ENCODE peak calls at places on chromosomes 16 and 17, in seven cellular contexts. N, Y, Z, R, K, P and T are unnamed samples.

GRCh38 chr17:31294839-31295488 is 2.1 kb downstream of the OMG start:
- DNase-seq in Y (no peak), K (no peak), R (no peak), P (no peak), Z (no peak), N (no peak), T (no peak)

GRCh38 chr17:82507631-82508175 is 11.8 kb upstream of the FOXK2 start:
- DNase-seq in N (no peak), Y (no peak), Z (no peak), R (no peak), P (no peak), K (no peak), T (no peak)

GRCh38 chr17:81489986-81490598 is 22.5 kb downstream of the ACTG1 start:
- DNase-seq in Y (no peak), Z (no peak), P (no peak), K (no peak), R (no peak), N (no peak), T (no peak)

GRCh38 chr16:28317040-28317880 is 24.9 kb downstream of the SBK1 start:
- DNase-seq in Y (no peak), N (no peak), K (peak), R (peak), Z (peak), P (peak), T (peak)

GRCh38 chr16:9469512-9469911 is 378.1 kb downstream of the HAPSTR1 start:
- DNase-seq in Y (no peak), R (no peak), Z (no peak), K (no peak), P (no peak), N (no peak), T (no peak)

GRCh38 chr17:8122391-8122922 is 1.4 kb downstream of the HES7 start:
- DNase-seq in R (no peak), N (peak), K (peak), Y (no peak), Z (no peak), P (no peak), T (no peak)

GRCh38 chr17:21374455-21375161 is 1.5 kb upstream of the KCNJ12 start:
- DNase-seq in P (no peak), N (no peak), R (no peak), K (no peak), Z (no peak), Y (no peak), T (no peak)

GRCh38 chr17:44915727-44916058 is 393 bp upstream of the GFAP start:
- DNase-seq in Z (no peak), Y (no peak), R (no peak), N (no peak), K (no peak), P (no peak), T (no peak)

GRCh38 chr17:36829676-36830075 is 107.6 kb upstream of the LHX1 start:
- DNase-seq in K (no peak), Y (no peak), N (no peak), R (no peak), P (no peak), Z (no peak), T (no peak)

GRCh38 chr17:1736348-1737281 is 6.1 kb upstream of the SERPINF2 start:
- DNase-seq in Z (peak), K (peak), N (peak), P (peak), Y (no peak), R (no peak), T (peak)

DNA sequence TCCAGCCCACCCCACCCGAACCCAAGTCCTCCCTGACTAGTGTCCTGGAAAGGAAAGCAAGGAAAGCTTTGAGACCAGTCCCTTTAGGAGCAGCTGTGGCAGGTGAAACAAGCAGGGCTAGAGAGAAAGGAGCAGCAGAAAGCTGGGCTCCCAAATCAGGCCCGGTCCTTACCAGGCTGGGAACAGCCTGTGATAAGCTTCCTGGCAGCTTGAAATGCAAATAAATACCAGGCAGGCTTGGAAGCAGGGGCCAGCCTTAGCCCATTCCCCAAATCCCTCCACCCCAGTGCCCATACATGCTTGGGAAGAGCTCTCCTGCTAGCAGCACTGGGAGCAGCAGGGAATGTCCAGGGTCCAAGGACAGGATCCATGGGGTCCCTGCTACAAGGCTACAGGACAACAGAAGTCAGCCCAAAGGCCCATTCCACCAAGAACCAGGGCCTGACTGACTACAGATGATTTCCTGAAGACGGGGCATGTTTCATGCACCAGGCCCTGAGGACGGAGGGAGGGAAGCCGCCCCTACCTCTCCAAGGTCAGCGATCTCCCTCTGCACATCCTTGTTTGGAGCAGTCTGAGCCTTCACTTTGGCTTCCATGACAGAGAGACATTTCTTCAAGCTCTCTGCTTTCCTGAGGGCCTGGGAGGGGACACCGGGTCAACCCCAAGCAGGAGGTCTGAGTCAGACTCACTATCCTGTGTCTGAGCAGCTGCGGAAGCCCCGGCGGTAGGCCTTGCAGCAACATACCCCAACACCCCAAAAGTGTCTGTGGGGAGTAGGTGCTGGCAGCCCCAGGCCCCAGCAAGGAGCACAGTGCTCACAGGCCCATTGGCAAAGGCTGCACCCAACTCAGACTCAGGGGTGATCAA is 2.6 kb upstream of the EXOSC6 start:
- DNase-seq in N (no peak), Y (no peak), R (no peak), P (no peak), K (no peak), Z (no peak), T (no peak)
- TF ChIP-seq POLR2A in N (no peak), Y (no peak), R (no peak), P (no peak), K (no peak), Z (no peak), T (no peak)

DNA sequence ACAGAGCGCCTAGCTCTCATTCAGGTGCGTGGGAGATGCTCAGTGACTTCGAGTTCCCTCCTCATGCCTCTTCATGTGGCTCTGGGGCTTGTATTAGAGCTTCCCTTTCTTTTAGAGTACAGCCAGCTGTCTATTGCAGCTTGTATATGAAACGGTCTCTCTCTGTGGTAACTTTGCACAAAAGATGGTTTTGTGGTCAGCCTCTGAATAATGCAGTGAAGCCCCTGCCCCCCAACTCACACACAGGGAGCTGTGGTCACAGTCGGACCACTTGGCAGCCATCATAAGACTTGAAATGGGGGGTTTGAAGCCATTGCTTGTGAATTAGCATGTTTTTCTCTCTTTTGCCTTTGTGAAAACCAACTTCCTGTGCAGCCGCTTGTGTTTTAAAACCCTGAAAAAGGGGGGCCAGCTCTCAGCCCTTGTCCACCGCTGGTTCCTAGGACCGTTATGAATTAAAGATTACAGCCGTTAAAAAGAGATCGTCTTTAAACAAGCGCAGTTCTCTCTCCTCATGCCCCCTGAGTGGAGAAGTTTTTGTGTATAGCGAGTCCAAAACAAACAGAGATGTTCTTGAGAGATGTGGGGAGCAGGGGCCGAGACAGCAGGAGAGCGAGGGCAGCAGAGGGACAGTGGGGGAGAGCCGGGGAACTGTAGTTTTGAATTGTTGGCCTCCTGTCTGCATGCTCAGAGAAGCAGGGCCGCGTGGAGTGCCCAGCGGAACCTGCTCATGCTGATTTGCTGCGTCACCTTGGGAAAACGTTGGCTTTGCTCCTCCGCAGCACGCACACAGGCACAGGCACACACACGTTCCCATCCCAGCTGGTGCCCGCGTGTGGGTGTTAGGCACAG is 199.0 kb downstream of the MSI2 start:
- DNase-seq in R (no peak), N (no peak), Z (no peak), Y (no peak), P (no peak), K (no peak), T (no peak)
- H3K4me3 ChIP-seq in R (no peak), N (no peak), Z (no peak), Y (no peak), P (no peak), K (no peak), T (no peak)

GRCh38 chr17:70552982-70553334 is 383.6 kb downstream of the KCNJ2 start:
- DNase-seq in P (no peak), Z (no peak), Y (no peak), R (no peak), K (no peak), N (no peak), T (no peak)

GRCh38 chr17:70555723-70556122 is 386.4 kb downstream of the KCNJ2 start:
- DNase-seq in K (no peak), N (no peak), Z (no peak), Y (no peak), P (no peak), R (no peak), T (no peak)

DNA sequence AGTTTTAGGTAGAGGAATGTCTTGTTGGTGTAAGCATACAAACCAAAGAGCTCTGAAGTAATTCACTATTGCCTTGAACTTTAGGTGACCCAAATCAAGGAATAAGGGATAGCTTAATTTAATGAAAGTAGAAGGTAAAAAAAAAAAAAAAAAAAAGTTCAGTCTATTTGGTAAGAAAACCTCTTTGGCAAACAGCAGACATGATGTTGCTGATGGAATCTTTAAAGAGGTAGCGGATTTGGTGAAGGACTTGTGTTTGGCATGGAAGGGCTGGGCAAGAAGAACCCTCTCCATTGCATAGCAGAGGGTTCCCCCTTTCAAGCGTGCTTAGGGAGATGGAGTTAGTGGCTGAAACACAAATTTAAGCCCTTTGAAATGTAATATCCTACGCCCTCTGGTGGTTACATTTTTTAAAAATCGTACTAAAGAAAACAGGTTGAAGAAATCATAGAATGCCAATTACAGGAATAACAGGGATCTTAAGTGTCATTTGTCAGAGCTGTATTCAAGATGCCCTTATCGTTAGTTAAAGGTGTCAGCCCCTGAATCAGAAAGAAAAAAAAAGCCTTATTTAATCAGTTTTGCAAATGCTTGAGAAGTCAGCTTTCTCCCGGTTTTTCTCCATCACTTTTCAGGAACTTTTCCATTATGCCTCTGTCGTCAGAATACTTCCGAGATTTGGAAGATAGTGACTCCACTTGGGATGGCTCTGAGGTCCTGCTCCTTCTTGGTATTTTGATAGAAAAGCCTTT is 383.1 kb downstream of the KCNJ2 start:
- DNase-seq in R (peak), P (no peak), N (no peak), K (peak), Z (no peak), Y (no peak), T (peak)
- TF ChIP-seq CTCF in R (peak), P (no peak), N (peak), K (peak), Z (peak), Y (peak), T (peak)

GRCh38 chr16:90020260-90020837 is 1.1 kb upstream of the DBNDD1 start:
- DNase-seq in N (no peak), K (no peak), Y (no peak), Z (no peak), P (no peak), R (no peak), T (no peak)

GRCh38 chr16:90019543-90020259 is 445 bp upstream of the DBNDD1 start:
- DNase-seq in Z (peak), K (no peak), R (no peak), P (no peak), N (no peak), Y (no peak), T (no peak)

GRCh38 chr16:90020838-90021382 is 1.7 kb upstream of the DBNDD1 start:
- DNase-seq in Z (no peak), N (no peak), K (no peak), Y (no peak), P (peak), R (no peak), T (no peak)

GRCh38 chr16:90023078-90023447 is 3.8 kb upstream of the DBNDD1 start:
- DNase-seq in N (no peak), P (no peak), Z (no peak), K (no peak), R (no peak), Y (no peak), T (no peak)

GRCh38 chr16:90022209-90023077 is 3.2 kb upstream of the DBNDD1 start:
- DNase-seq in P (peak), Y (no peak), R (peak), N (peak), K (peak), Z (peak), T (peak)
- TF ChIP-seq POLR2A in P (no peak), Y (no peak), R (peak), N (no peak), K (no peak), Z (no peak), T (no peak)

GRCh38 chr16:49713770-49714169 is 142.1 kb downstream of the ZNF423 start:
- DNase-seq in Y (no peak), P (no peak), K (no peak), Z (no peak), R (no peak), N (no peak), T (no peak)
- H3K4me3 ChIP-seq in Y (no peak), P (no peak), K (no peak), Z (no peak), R (no peak), N (no peak), T (no peak)

GRCh38 chr17:18951941-18952842 is at the start of gene SLC5A10:
- DNase-seq in K (no peak), R (no peak), Z (no peak), P (no peak), Y (no peak), N (no peak), T (no peak)
- TF ChIP-seq CTCF in K (no peak), R (peak), Z (no peak), P (no peak), Y (peak), N (no peak), T (no peak)

GRCh38 chr16:68283346-68283745 is 19.0 kb downstream of the SLC7A6 start:
- DNase-seq in Z (no peak), K (no peak), N (no peak), R (no peak), P (no peak), Y (no peak), T (no peak)
- TF ChIP-seq POLR2A in Z (no peak), K (no peak), N (no peak), R (no peak), P (no peak), Y (no peak), T (no peak)